ENCODE peak calls at places on chromosomes 12 and 14, in nine cellular contexts. T is left ventricle myocardium inferior, E is lower lobe of right lung, J is right lobe of liver, C is OCI-LY7, B is HepG2, A is A549, S is cardiac muscle cell, R is heart right ventricle. Y is an unnamed sample.

GRCh38 chr12:70659077-70659606 is 21.9 kb upstream of the PTPRB start:
- DNase-seq in J (no peak), T (no peak), E (no peak), C (no peak), A (no peak), R (no peak), B (no peak), S (no peak), Y (no peak)

GRCh38 chr12:124105546-124105945 is 132.5 kb downstream of the ZNF664 start:
- DNase-seq in S (no peak), B (no peak), R (no peak), C (no peak), J (no peak), A (no peak), E (no peak), T (no peak), Y (no peak)

GRCh38 chr12:65967696-65968095 is 143.4 kb downstream of the HMGA2 start:
- DNase-seq in B (no peak), J (no peak), A (no peak), C (no peak), T (no peak), R (no peak), E (no peak), S (no peak), Y (no peak)

GRCh38 chr12:119730381-119730780 is 62.4 kb downstream of the PRKAB1 start:
- DNase-seq in S (no peak), B (no peak), C (no peak), E (no peak), T (no peak), J (no peak), R (no peak), A (no peak), Y (no peak)

GRCh38 chr12:111753144-111753881 is 13.4 kb upstream of the ALDH2 start:
- DNase-seq in E (peak; percentile 75), R (peak; percentile 65), A (peak; percentile 82), B (peak; percentile 53), S (peak; percentile 79), C (peak; percentile 51), T (peak; percentile 61), J (peak; percentile 79), Y (peak; percentile 87)

GRCh38 chr14:34423445-34423844 is 38.6 kb downstream of the SPTSSA start:
- DNase-seq in C (no peak), T (no peak), R (no peak), E (no peak), J (no peak), B (no peak), A (no peak), S (no peak), Y (no peak)

GRCh38 chr12:90510948-90511347 is 444.0 kb downstream of the CCER1 start:
- DNase-seq in S (no peak), T (no peak), E (no peak), J (no peak), B (no peak), A (no peak), R (no peak), C (no peak), Y (no peak)

GRCh38 chr14:99323603-99324185 is 51.7 kb upstream of the BCL11B start:
- DNase-seq in J (no peak), C (no peak), B (no peak), T (no peak), A (no peak), S (no peak), E (no peak), R (no peak), Y (no peak)

GRCh38 chr14:86654558-86655184 is 1124.7 kb downstream of the FLRT2 start:
- DNase-seq in S (peak; percentile 82), B (peak; percentile 34), R (peak; percentile 6), A (peak; percentile 7), E (peak; percentile 55), C (peak; percentile 49), T (peak; percentile 23), J (no peak), Y (peak; percentile 27)

GRCh38 chr14:56490379-56490778 is 89.2 kb upstream of the TMEM260 start:
- DNase-seq in J (no peak), C (peak; percentile 56), B (peak; percentile 29), A (no peak), R (no peak), E (no peak), S (peak; percentile 62), T (no peak), Y (no peak)

GRCh38 chr14:74475678-74476077 is 17.4 kb downstream of the NPC2 start:
- DNase-seq in C (no peak), B (no peak), A (no peak), R (no peak), T (no peak), E (no peak), J (no peak), S (no peak), Y (no peak)

GRCh38 chr12:75877588-75878381 is 153.8 kb downstream of the PHLDA1 start:
- DNase-seq in R (no peak), A (no peak), S (peak; percentile 35), B (no peak), C (no peak), T (no peak), E (no peak), J (no peak), Y (no peak)

GRCh38 chr12:89384750-89385273 is 32.5 kb upstream of the DUSP6 start:
- DNase-seq in B (no peak), R (no peak), C (no peak), J (no peak), E (no peak), S (no peak), A (no peak), T (no peak), Y (no peak)

GRCh38 chr12:127238061-127238460 is 1028.9 kb upstream of the TMEM132C start:
- DNase-seq in B (no peak), T (no peak), J (no peak), R (no peak), S (no peak), A (no peak), E (no peak), C (no peak), Y (no peak)

GRCh38 chr12:2615665-2616387 is 178.9 kb upstream of the FKBP4 start:
- DNase-seq in R (peak; percentile 62), J (no peak), T (peak; percentile 46), S (peak; percentile 1), E (no peak), B (no peak), C (no peak), A (no peak), Y (no peak)

GRCh38 chr12:11677024-11677423 is 27.6 kb downstream of the ETV6 start:
- DNase-seq in T (no peak), E (no peak), J (no peak), A (no peak), S (no peak), B (no peak), C (no peak), R (no peak), Y (no peak)

GRCh38 chr12:11672833-11673232 is 23.4 kb downstream of the ETV6 start:
- DNase-seq in T (no peak), E (no peak), A (no peak), S (peak; percentile 20), B (no peak), J (no peak), C (no peak), R (no peak), Y (peak; percentile 41)

GRCh38 chr12:11675952-11676505 is 26.6 kb downstream of the ETV6 start:
- DNase-seq in T (no peak), B (no peak), A (no peak), J (no peak), E (no peak), S (no peak), R (no peak), C (no peak), Y (no peak)

GRCh38 chr12:11672361-11672760 is 22.9 kb downstream of the ETV6 start:
- DNase-seq in C (no peak), B (no peak), R (no peak), S (no peak), T (no peak), J (no peak), E (no peak), A (no peak), Y (no peak)

DNA sequence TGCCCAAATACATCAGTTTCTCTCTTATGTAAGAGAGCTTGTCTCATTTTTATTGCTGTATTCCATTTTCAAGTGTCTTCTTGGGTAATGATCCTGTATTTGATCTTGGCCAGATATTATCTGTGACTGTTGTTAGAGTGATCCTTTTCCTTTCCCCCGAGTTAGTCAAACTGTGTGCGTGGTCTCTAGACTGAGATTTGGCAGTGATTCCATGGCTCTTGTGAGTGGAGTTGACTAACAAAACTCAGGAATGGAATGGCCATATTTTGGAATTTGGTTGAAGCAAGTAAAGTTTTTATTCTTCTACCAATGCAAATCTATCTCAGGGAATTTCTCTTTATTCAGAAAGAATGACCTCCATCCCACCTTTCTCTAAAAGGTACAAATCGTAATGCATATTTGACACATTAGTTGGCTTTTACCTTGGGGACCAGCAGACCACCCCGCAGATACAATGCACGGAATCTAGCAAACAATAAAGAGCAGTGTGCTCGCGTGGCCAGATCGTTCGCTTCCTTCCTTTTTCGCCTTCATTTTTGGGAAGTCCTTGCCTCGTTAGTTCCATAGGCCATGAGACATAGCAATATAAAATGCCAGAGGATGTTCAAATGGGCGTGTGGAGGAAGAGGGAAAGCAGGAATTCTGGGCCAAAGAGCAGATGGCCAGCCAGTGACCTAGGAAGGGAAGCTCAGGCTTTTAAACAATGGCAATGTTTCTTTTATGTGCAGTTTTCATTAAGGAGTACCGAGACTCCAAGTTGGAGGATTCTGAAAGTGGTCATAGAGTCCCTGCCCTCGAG is 24.4 kb downstream of the ETV6 start:
- DNase-seq in J (no peak), S (no peak), C (no peak), B (no peak), A (no peak), E (no peak), T (no peak), R (no peak), Y (peak; percentile 15)
- H3K4me1 ChIP-seq in J (no peaks in the 10 kb centered on the region), S (peaks cover 23% of the 10 kb centered on the region), C (peaks cover 22% of the 10 kb centered on the region), B (peaks cover 6% of the 10 kb centered on the region), A (no peaks in the 10 kb centered on the region), E (peaks cover 71% of the 10 kb centered on the region), T (peaks cover 99% of the 10 kb centered on the region), R (peaks cover 95% of the 10 kb centered on the region), Y (peaks cover 12% of the 10 kb centered on the region)

GRCh38 chr12:41049033-41049432 is 139.1 kb upstream of the PDZRN4 start:
- DNase-seq in C (no peak), A (no peak), S (no peak), B (no peak), R (no peak), J (no peak), E (no peak), T (no peak), Y (no peak)
- H3K27ac ChIP-seq in C (no peak overlapping the region), A (no peak overlapping the region), S (peak overlapping the region; percentile 27), B (no peak overlapping the region), R (no peak overlapping the region), J (no peak overlapping the region), E (no peak overlapping the region), T (no peak overlapping the region), Y (no peak overlapping the region)

DNA sequence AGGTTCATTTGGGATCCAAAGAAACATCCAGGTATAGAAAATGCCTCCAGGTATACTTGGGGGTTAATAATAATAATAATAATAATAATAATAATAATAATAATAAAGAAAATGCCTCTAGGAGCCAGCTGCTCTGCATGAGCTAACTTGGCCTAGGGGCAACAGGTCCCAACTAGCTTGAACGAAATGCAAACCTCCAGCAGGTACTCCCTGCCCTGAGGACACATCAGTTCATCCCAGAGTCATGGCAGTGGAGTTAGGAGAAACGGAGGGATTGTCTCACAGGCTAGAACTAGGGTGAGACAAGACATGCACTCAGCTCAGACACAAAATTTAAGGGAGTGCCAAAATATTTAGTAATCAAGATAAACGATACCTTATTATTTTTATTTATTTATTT is 12.5 kb upstream of the TMEM229B start:
- DNase-seq in R (no peak), C (no peak), A (no peak), B (no peak), E (no peak), S (no peak), T (no peak), J (no peak), Y (no peak)
- TF ChIP-seq CTCF in R (no peak), C (no peak), A (no peak), B (no peak), E (no peak), S (no peak), T (no peak), J (no peak), Y (no peak)

GRCh38 chr12:122121341-122122192 is 43.0 kb downstream of the MLXIP start:
- DNase-seq in B (no peak), T (peak; percentile 6), J (peak; percentile 40), A (no peak), E (peak; percentile 39), S (no peak), C (no peak), R (no peak), Y (no peak)
- H3K4me1 ChIP-seq in B (peaks cover 28% of the 10 kb centered on the region), T (peaks cover 65% of the 10 kb centered on the region), J (peaks cover 3% of the 10 kb centered on the region), A (peaks cover 38% of the 10 kb centered on the region), E (peaks cover 41% of the 10 kb centered on the region), S (no peaks in the 10 kb centered on the region), C (peaks cover 7% of the 10 kb centered on the region), R (peaks cover 38% of the 10 kb centered on the region), Y (peaks cover 41% of the 10 kb centered on the region)